ENCODE peak calls at places on chromosome 5, in six cellular contexts. One of them, this sample, is unnamed.

GRCh38 chr5:153490124-153491085 is at the start of gene GRIA1:
- DNase-seq in A549: no peak
- DNase-seq in endothelial cell of umbilical vein: no peak
- DNase-seq in H1: peak
- DNase-seq in K562: no peak
- DNase-seq in HCT116: no peak
- DNase-seq in this sample: no peak

GRCh38 chr5:6652025-6652424 is 18.8 kb downstream of the SRD5A1 start:
- DNase-seq in A549: no peak
- DNase-seq in endothelial cell of umbilical vein: no peak
- DNase-seq in H1: no peak
- DNase-seq in K562: no peak
- DNase-seq in HCT116: no peak
- DNase-seq in this sample: no peak

GRCh38 chr5:42591026-42591425 is 165.6 kb upstream of the CCDC152 start:
- DNase-seq in A549: no peak
- DNase-seq in endothelial cell of umbilical vein: no peak
- DNase-seq in H1: no peak
- DNase-seq in K562: peak
- DNase-seq in HCT116: no peak
- DNase-seq in this sample: no peak

GRCh38 chr5:63963080-63963735 is 963 bp upstream of the HTR1A start:
- DNase-seq in A549: peak
- DNase-seq in endothelial cell of umbilical vein: peak
- DNase-seq in H1: peak
- DNase-seq in K562: peak
- DNase-seq in HCT116: peak
- DNase-seq in this sample: peak

GRCh38 chr5:139459451-139459934 is 3.0 kb downstream of the ECSCR start:
- DNase-seq in A549: no peak
- DNase-seq in endothelial cell of umbilical vein: peak
- DNase-seq in H1: no peak
- DNase-seq in K562: no peak
- DNase-seq in HCT116: no peak
- DNase-seq in this sample: no peak

GRCh38 chr5:175444060-175444904 is at the start of gene DRD1:
- DNase-seq in A549: peak
- DNase-seq in endothelial cell of umbilical vein: peak
- DNase-seq in H1: peak
- DNase-seq in K562: peak
- DNase-seq in HCT116: no peak
- DNase-seq in this sample: peak

GRCh38 chr5:142720561-142721275 is 34.8 kb upstream of the FGF1 start:
- DNase-seq in A549: peak
- DNase-seq in endothelial cell of umbilical vein: no peak
- DNase-seq in H1: no peak
- DNase-seq in K562: no peak
- DNase-seq in HCT116: no peak
- DNase-seq in this sample: no peak

GRCh38 chr5:66144799-66145390 is 795 bp downstream of the SREK1 start:
- DNase-seq in A549: no peak
- DNase-seq in endothelial cell of umbilical vein: peak
- DNase-seq in H1: no peak
- DNase-seq in K562: peak
- DNase-seq in HCT116: no peak
- DNase-seq in this sample: peak

GRCh38 chr5:74638776-74639537 is 1.6 kb downstream of the ENC1 start:
- DNase-seq in A549: no peak
- DNase-seq in endothelial cell of umbilical vein: peak
- DNase-seq in H1: no peak
- DNase-seq in K562: no peak
- DNase-seq in HCT116: no peak
- DNase-seq in this sample: peak

GRCh38 chr5:80871541-80871961 is 88.6 kb upstream of the RASGRF2 start:
- DNase-seq in A549: peak
- DNase-seq in endothelial cell of umbilical vein: no peak
- DNase-seq in H1: no peak
- DNase-seq in K562: peak
- DNase-seq in HCT116: peak
- DNase-seq in this sample: no peak

GRCh38 chr5:109945097-109945678 is 255.5 kb downstream of the MAN2A1 start:
- DNase-seq in A549: no peak
- DNase-seq in endothelial cell of umbilical vein: no peak
- DNase-seq in H1: no peak
- DNase-seq in K562: no peak
- DNase-seq in HCT116: no peak
- DNase-seq in this sample: no peak

GRCh38 chr5:111742595-111742994 is 14.4 kb downstream of the NREP start:
- DNase-seq in A549: no peak
- DNase-seq in endothelial cell of umbilical vein: peak
- DNase-seq in H1: no peak
- DNase-seq in K562: no peak
- DNase-seq in HCT116: no peak
- DNase-seq in this sample: no peak

GRCh38 chr5:107542831-107543231 is 127.9 kb downstream of the EFNA5 start:
- DNase-seq in A549: peak
- DNase-seq in endothelial cell of umbilical vein: peak
- DNase-seq in H1: no peak
- DNase-seq in K562: no peak
- DNase-seq in HCT116: no peak
- DNase-seq in this sample: no peak

GRCh38 chr5:35922468-35922867 is 16.0 kb downstream of the CAPSL start:
- DNase-seq in A549: peak
- DNase-seq in endothelial cell of umbilical vein: no peak
- DNase-seq in H1: no peak
- DNase-seq in K562: no peak
- DNase-seq in HCT116: no peak
- DNase-seq in this sample: no peak

GRCh38 chr5:124760608-124761390 is 14.4 kb upstream of the ZNF608 start:
- DNase-seq in A549: no peak
- DNase-seq in endothelial cell of umbilical vein: no peak
- DNase-seq in H1: no peak
- DNase-seq in K562: no peak
- DNase-seq in HCT116: no peak
- DNase-seq in this sample: no peak

GRCh38 chr5:180975338-180975737 is 13.3 kb upstream of the BTNL3 start:
- DNase-seq in A549: no peak
- DNase-seq in endothelial cell of umbilical vein: no peak
- DNase-seq in H1: no peak
- DNase-seq in K562: no peak
- DNase-seq in HCT116: no peak
- DNase-seq in this sample: peak

GRCh38 chr5:17305964-17306725 is 88.7 kb downstream of the BASP1 start:
- DNase-seq in A549: peak
- DNase-seq in endothelial cell of umbilical vein: peak
- DNase-seq in H1: peak
- DNase-seq in K562: no peak
- DNase-seq in HCT116: no peak
- DNase-seq in this sample: no peak

GRCh38 chr5:178331491-178331981 is 98.9 kb upstream of the PHYKPL start:
- DNase-seq in A549: no peak
- DNase-seq in endothelial cell of umbilical vein: no peak
- DNase-seq in H1: no peak
- DNase-seq in K562: no peak
- DNase-seq in HCT116: no peak
- DNase-seq in this sample: no peak

GRCh38 chr5:52544738-52545137 is 243.0 kb upstream of the ITGA1 start:
- DNase-seq in A549: no peak
- DNase-seq in endothelial cell of umbilical vein: no peak
- DNase-seq in H1: no peak
- DNase-seq in K562: no peak
- DNase-seq in HCT116: no peak
- DNase-seq in this sample: no peak

GRCh38 chr5:172722309-172722815 is 48.6 kb downstream of the DUSP1 start:
- DNase-seq in A549: no peak
- DNase-seq in endothelial cell of umbilical vein: no peak
- DNase-seq in H1: no peak
- DNase-seq in K562: no peak
- DNase-seq in HCT116: no peak
- DNase-seq in this sample: no peak

GRCh38 chr5:115575167-115576070 is 26.9 kb downstream of the TICAM2 start:
- DNase-seq in A549: no peak
- DNase-seq in endothelial cell of umbilical vein: peak
- DNase-seq in H1: no peak
- DNase-seq in K562: no peak
- DNase-seq in HCT116: no peak
- DNase-seq in this sample: no peak

GRCh38 chr5:195401-196160 is 4.3 kb downstream of the LRRC14B start:
- DNase-seq in A549: no peak
- DNase-seq in endothelial cell of umbilical vein: no peak
- DNase-seq in H1: no peak
- DNase-seq in K562: peak
- DNase-seq in HCT116: no peak
- DNase-seq in this sample: no peak

GRCh38 chr5:9454012-9454481 is 91.8 kb downstream of the SEMA5A start:
- DNase-seq in A549: no peak
- DNase-seq in endothelial cell of umbilical vein: no peak
- DNase-seq in H1: no peak
- DNase-seq in K562: no peak
- DNase-seq in HCT116: no peak
- DNase-seq in this sample: no peak

GRCh38 chr5:152256580-152256979 is 148.5 kb downstream of the NMUR2 start:
- DNase-seq in A549: no peak
- DNase-seq in endothelial cell of umbilical vein: no peak
- DNase-seq in H1: no peak
- DNase-seq in K562: no peak
- DNase-seq in HCT116: no peak
- DNase-seq in this sample: no peak

GRCh38 chr5:37182667-37183066 is 66.5 kb downstream of the CPLANE1 start:
- DNase-seq in A549: no peak
- DNase-seq in endothelial cell of umbilical vein: no peak
- DNase-seq in H1: no peak
- DNase-seq in K562: no peak
- DNase-seq in HCT116: no peak
- DNase-seq in this sample: no peak

GRCh38 chr5:138853132-138853531 is 22.0 kb downstream of the LRRTM2 start:
- DNase-seq in A549: no peak
- DNase-seq in endothelial cell of umbilical vein: no peak
- DNase-seq in H1: no peak
- DNase-seq in K562: no peak
- DNase-seq in HCT116: no peak
- DNase-seq in this sample: no peak

GRCh38 chr5:65366655-65367054 is 115.1 kb downstream of the ADAMTS6 start:
- DNase-seq in A549: no peak
- DNase-seq in endothelial cell of umbilical vein: no peak
- DNase-seq in H1: no peak
- DNase-seq in K562: no peak
- DNase-seq in HCT116: no peak
- DNase-seq in this sample: no peak

GRCh38 chr5:83503662-83504061 is 32.1 kb downstream of the VCAN start:
- DNase-seq in A549: no peak
- DNase-seq in endothelial cell of umbilical vein: no peak
- DNase-seq in H1: no peak
- DNase-seq in K562: no peak
- DNase-seq in HCT116: no peak
- DNase-seq in this sample: no peak

DNA sequence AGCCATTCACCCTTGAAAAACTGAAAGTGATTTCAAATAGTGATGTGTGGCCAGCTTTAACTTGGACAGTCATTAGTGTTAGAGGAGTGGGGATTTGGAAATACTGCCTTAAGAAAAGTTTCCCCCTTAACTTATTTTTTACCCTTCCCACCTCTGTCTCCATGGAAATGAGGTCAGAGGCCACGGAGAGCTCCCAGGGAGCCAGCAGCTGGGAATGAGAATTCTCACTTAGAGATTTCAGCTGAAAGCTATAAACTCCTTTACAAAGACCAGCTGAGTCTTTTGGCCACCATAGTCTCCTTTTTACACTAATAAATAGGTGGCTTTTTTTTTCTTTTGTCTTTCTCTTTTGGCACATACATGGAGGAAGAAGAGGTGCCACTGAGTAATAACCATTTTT is 45.7 kb upstream of the PIK3R1 start:
- DNase-seq in A549: no peak
- DNase-seq in endothelial cell of umbilical vein: no peak
- DNase-seq in H1: no peak
- DNase-seq in K562: no peak
- DNase-seq in HCT116: no peak
- DNase-seq in this sample: no peak
- TF ChIP-seq MAX in A549: no peak
- TF ChIP-seq MAX in endothelial cell of umbilical vein: no peak
- TF ChIP-seq MAX in H1: no peak
- TF ChIP-seq MAX in K562: no peak
- TF ChIP-seq MAX in HCT116: no peak
- TF ChIP-seq MAX in this sample: no peak

GRCh38 chr5:90474235-90475107 is at the start of the genes MBLAC2 and POLR3G:
- DNase-seq in A549: peak
- DNase-seq in endothelial cell of umbilical vein: peak
- DNase-seq in H1: peak
- DNase-seq in K562: peak
- DNase-seq in HCT116: peak
- DNase-seq in this sample: peak
- TF ChIP-seq POLR2A in A549: peak
- TF ChIP-seq POLR2A in endothelial cell of umbilical vein: peak
- TF ChIP-seq POLR2A in H1: peak
- TF ChIP-seq POLR2A in K562: peak
- TF ChIP-seq POLR2A in HCT116: peak
- TF ChIP-seq POLR2A in this sample: peak

GRCh38 chr5:87076931-87077330 is 190.8 kb upstream of the RASA1 start:
- DNase-seq in A549: no peak
- DNase-seq in endothelial cell of umbilical vein: no peak
- DNase-seq in H1: no peak
- DNase-seq in K562: no peak
- DNase-seq in HCT116: no peak
- DNase-seq in this sample: peak
- TF ChIP-seq MAX in A549: no peak
- TF ChIP-seq MAX in endothelial cell of umbilical vein: no peak
- TF ChIP-seq MAX in H1: no peak
- TF ChIP-seq MAX in K562: no peak
- TF ChIP-seq MAX in HCT116: no peak
- TF ChIP-seq MAX in this sample: no peak

GRCh38 chr5:150356575-150357284 is 767 bp upstream of the TCOF1 start:
- DNase-seq in A549: no peak
- DNase-seq in endothelial cell of umbilical vein: no peak
- DNase-seq in H1: no peak
- DNase-seq in K562: no peak
- DNase-seq in HCT116: no peak
- DNase-seq in this sample: no peak

GRCh38 chr5:150358261-150359095 is 981 bp downstream of the TCOF1 start:
- DNase-seq in A549: peak
- DNase-seq in endothelial cell of umbilical vein: peak
- DNase-seq in H1: no peak
- DNase-seq in K562: no peak
- DNase-seq in HCT116: peak
- DNase-seq in this sample: no peak

GRCh38 chr5:150361301-150361700 is 3.8 kb downstream of the TCOF1 start:
- DNase-seq in A549: no peak
- DNase-seq in endothelial cell of umbilical vein: no peak
- DNase-seq in H1: no peak
- DNase-seq in K562: no peak
- DNase-seq in HCT116: no peak
- DNase-seq in this sample: no peak

GRCh38 chr5:150355791-150356190 is 1.7 kb upstream of the TCOF1 start:
- DNase-seq in A549: no peak
- DNase-seq in endothelial cell of umbilical vein: no peak
- DNase-seq in H1: no peak
- DNase-seq in K562: no peak
- DNase-seq in HCT116: no peak
- DNase-seq in this sample: no peak

GRCh38 chr5:150357326-150358260 is at the start of gene TCOF1:
- DNase-seq in A549: peak
- DNase-seq in endothelial cell of umbilical vein: peak
- DNase-seq in H1: peak
- DNase-seq in K562: peak
- DNase-seq in HCT116: peak
- DNase-seq in this sample: peak
- TF ChIP-seq POLR2A in A549: peak
- TF ChIP-seq POLR2A in endothelial cell of umbilical vein: peak
- TF ChIP-seq POLR2A in H1: peak
- TF ChIP-seq POLR2A in K562: peak
- TF ChIP-seq POLR2A in HCT116: peak
- TF ChIP-seq POLR2A in this sample: peak